ENCODE peak calls at places on chromosome 4, in five cellular contexts. One of them, this sample, is unnamed.

GRCh38 chr4:121112530-121112929 is 40.2 kb upstream of the NDNF start:
- DNase-seq in posterior cingulate gyrus: no peak
- DNase-seq in lower lobe of right lung: no peak
- DNase-seq in GM04504: no peak
- DNase-seq in neural crest cell: no peak
- DNase-seq in this sample: no peak

GRCh38 chr4:111977419-111977965 is 167.8 kb upstream of the FAM241A start:
- DNase-seq in posterior cingulate gyrus: no peak
- DNase-seq in lower lobe of right lung: no peak
- DNase-seq in GM04504: no peak
- DNase-seq in neural crest cell: no peak
- DNase-seq in this sample: no peak

GRCh38 chr4:177339794-177340374 is 30.2 kb downstream of the NEIL3 start:
- DNase-seq in posterior cingulate gyrus: no peak
- DNase-seq in lower lobe of right lung: no peak
- DNase-seq in GM04504: peak
- DNase-seq in neural crest cell: no peak
- DNase-seq in this sample: no peak

GRCh38 chr4:844752-845232 is 18.9 kb upstream of the CPLX1 start:
- DNase-seq in posterior cingulate gyrus: no peak
- DNase-seq in lower lobe of right lung: peak
- DNase-seq in GM04504: no peak
- DNase-seq in neural crest cell: no peak
- DNase-seq in this sample: no peak

GRCh38 chr4:158015241-158015640 is 157.6 kb downstream of the GASK1B start:
- DNase-seq in posterior cingulate gyrus: no peak
- DNase-seq in lower lobe of right lung: no peak
- DNase-seq in GM04504: no peak
- DNase-seq in neural crest cell: no peak
- DNase-seq in this sample: no peak

GRCh38 chr4:78165758-78166157 is 108.6 kb downstream of the FRAS1 start:
- DNase-seq in posterior cingulate gyrus: no peak
- DNase-seq in lower lobe of right lung: no peak
- DNase-seq in GM04504: no peak
- DNase-seq in neural crest cell: no peak
- DNase-seq in this sample: no peak

GRCh38 chr4:104971458-104971857 is 175.2 kb upstream of the TET2 start:
- DNase-seq in posterior cingulate gyrus: no peak
- DNase-seq in lower lobe of right lung: no peak
- DNase-seq in GM04504: no peak
- DNase-seq in neural crest cell: no peak
- DNase-seq in this sample: no peak

GRCh38 chr4:67288964-67289363 is 256.3 kb downstream of the CENPC start:
- DNase-seq in posterior cingulate gyrus: no peak
- DNase-seq in lower lobe of right lung: no peak
- DNase-seq in GM04504: no peak
- DNase-seq in neural crest cell: peak
- DNase-seq in this sample: no peak

GRCh38 chr4:11549525-11549924 is 120.8 kb upstream of the HS3ST1 start:
- DNase-seq in posterior cingulate gyrus: no peak
- DNase-seq in lower lobe of right lung: no peak
- DNase-seq in GM04504: no peak
- DNase-seq in neural crest cell: no peak
- DNase-seq in this sample: no peak

GRCh38 chr4:154560824-154561231 is 2.0 kb upstream of the FGB start:
- DNase-seq in posterior cingulate gyrus: no peak
- DNase-seq in lower lobe of right lung: no peak
- DNase-seq in GM04504: no peak
- DNase-seq in neural crest cell: no peak
- DNase-seq in this sample: no peak

GRCh38 chr4:62301500-62301899 is 1101.4 kb downstream of the ADGRL3 start:
- DNase-seq in posterior cingulate gyrus: no peak
- DNase-seq in lower lobe of right lung: no peak
- DNase-seq in GM04504: no peak
- DNase-seq in neural crest cell: no peak
- DNase-seq in this sample: no peak

GRCh38 chr4:170030121-170030520 is 3.9 kb upstream of the MFAP3L start:
- DNase-seq in posterior cingulate gyrus: no peak
- DNase-seq in lower lobe of right lung: no peak
- DNase-seq in GM04504: no peak
- DNase-seq in neural crest cell: no peak
- DNase-seq in this sample: no peak

GRCh38 chr4:82423245-82424054 is 6.8 kb downstream of the HNRNPDL start:
- DNase-seq in posterior cingulate gyrus: no peak
- DNase-seq in lower lobe of right lung: no peak
- DNase-seq in GM04504: no peak
- DNase-seq in neural crest cell: no peak
- DNase-seq in this sample: no peak

GRCh38 chr4:4625488-4625887 is 83.6 kb upstream of the STX18 start:
- DNase-seq in posterior cingulate gyrus: no peak
- DNase-seq in lower lobe of right lung: no peak
- DNase-seq in GM04504: peak
- DNase-seq in neural crest cell: no peak
- DNase-seq in this sample: no peak

GRCh38 chr4:64784125-64784524 is 374.9 kb upstream of the TECRL start:
- DNase-seq in posterior cingulate gyrus: no peak
- DNase-seq in lower lobe of right lung: no peak
- DNase-seq in GM04504: peak
- DNase-seq in neural crest cell: no peak
- DNase-seq in this sample: no peak

GRCh38 chr4:17055788-17056187 is 157.3 kb upstream of the LDB2 start:
- DNase-seq in posterior cingulate gyrus: peak
- DNase-seq in lower lobe of right lung: no peak
- DNase-seq in GM04504: peak
- DNase-seq in neural crest cell: no peak
- DNase-seq in this sample: no peak

GRCh38 chr4:52709155-52709554 is 42.1 kb downstream of the ERVMER34-1 start:
- DNase-seq in posterior cingulate gyrus: no peak
- DNase-seq in lower lobe of right lung: no peak
- DNase-seq in GM04504: no peak
- DNase-seq in neural crest cell: no peak
- DNase-seq in this sample: no peak

GRCh38 chr4:47484169-47484568 is 906 bp upstream of the ATP10D start:
- DNase-seq in posterior cingulate gyrus: no peak
- DNase-seq in lower lobe of right lung: no peak
- DNase-seq in GM04504: no peak
- DNase-seq in neural crest cell: no peak
- DNase-seq in this sample: no peak

GRCh38 chr4:97104006-97104405 is 1039.3 kb downstream of the STPG2 start:
- DNase-seq in posterior cingulate gyrus: no peak
- DNase-seq in lower lobe of right lung: no peak
- DNase-seq in GM04504: no peak
- DNase-seq in neural crest cell: no peak
- DNase-seq in this sample: no peak

GRCh38 chr4:140136509-140136908 is 17.5 kb downstream of the MAML3 start:
- DNase-seq in posterior cingulate gyrus: no peak
- DNase-seq in lower lobe of right lung: no peak
- DNase-seq in GM04504: no peak
- DNase-seq in neural crest cell: no peak
- DNase-seq in this sample: no peak

GRCh38 chr4:81757706-81758105 is 286.0 kb upstream of the RASGEF1B start:
- DNase-seq in posterior cingulate gyrus: no peak
- DNase-seq in lower lobe of right lung: no peak
- DNase-seq in GM04504: no peak
- DNase-seq in neural crest cell: no peak
- DNase-seq in this sample: no peak

GRCh38 chr4:145299380-145300076 is 119.1 kb upstream of the OTUD4 start:
- DNase-seq in posterior cingulate gyrus: peak
- DNase-seq in lower lobe of right lung: no peak
- DNase-seq in GM04504: peak
- DNase-seq in neural crest cell: no peak
- DNase-seq in this sample: no peak

GRCh38 chr4:102620697-102621497 is 119.7 kb downstream of the NFKB1 start:
- DNase-seq in posterior cingulate gyrus: no peak
- DNase-seq in lower lobe of right lung: no peak
- DNase-seq in GM04504: peak
- DNase-seq in neural crest cell: no peak
- DNase-seq in this sample: no peak

GRCh38 chr4:147461161-147461560 is 19.7 kb upstream of the EDNRA start:
- DNase-seq in posterior cingulate gyrus: no peak
- DNase-seq in lower lobe of right lung: no peak
- DNase-seq in GM04504: no peak
- DNase-seq in neural crest cell: no peak
- DNase-seq in this sample: no peak